ENCODE peak calls at places on chromosomes 6 and 20, in six cellular contexts. One of them, this sample, is unnamed.

GRCh38 chr20:18904624-18905023 is 91.0 kb downstream of the SCP2D1 start:
- DNase-seq in esophagus squamous epithelium: no peak
- DNase-seq in neuronal stem cell: no peak
- DNase-seq in ovary: peak; percentile 21
- DNase-seq in uterus: no peak
- DNase-seq in GM23248: peak; percentile 10
- DNase-seq in this sample: no peak

GRCh38 chr20:44489223-44489622 is 13.5 kb downstream of the TTPAL start:
- DNase-seq in esophagus squamous epithelium: no peak
- DNase-seq in neuronal stem cell: no peak
- DNase-seq in GM23248: no peak
- DNase-seq in uterus: no peak
- DNase-seq in ovary: no peak
- DNase-seq in this sample: no peak

GRCh38 chr6:108942556-108943492 is 94.6 kb downstream of the ARMC2 start:
- DNase-seq in GM23248: no peak
- DNase-seq in neuronal stem cell: no peak
- DNase-seq in uterus: no peak
- DNase-seq in esophagus squamous epithelium: no peak
- DNase-seq in ovary: no peak
- DNase-seq in this sample: no peak

GRCh38 chr6:157020398-157021266 is 243.5 kb downstream of the ARID1B start:
- DNase-seq in GM23248: peak; percentile 83
- DNase-seq in uterus: peak; percentile 60
- DNase-seq in neuronal stem cell: no peak
- DNase-seq in ovary: no peak
- DNase-seq in esophagus squamous epithelium: peak; percentile 35
- DNase-seq in this sample: peak; percentile 71

GRCh38 chr20:8524716-8525343 is 392.8 kb downstream of the PLCB1 start:
- DNase-seq in uterus: no peak
- DNase-seq in GM23248: no peak
- DNase-seq in esophagus squamous epithelium: no peak
- DNase-seq in ovary: no peak
- DNase-seq in neuronal stem cell: no peak
- DNase-seq in this sample: peak; percentile 25

GRCh38 chr6:39128106-39128505 is 13.1 kb upstream of the SAYSD1 start:
- DNase-seq in esophagus squamous epithelium: no peak
- DNase-seq in ovary: no peak
- DNase-seq in GM23248: peak; percentile 28
- DNase-seq in neuronal stem cell: no peak
- DNase-seq in uterus: no peak
- DNase-seq in this sample: no peak

GRCh38 chr6:47759364-47759763 is 22.5 kb upstream of the OPN5 start:
- DNase-seq in ovary: no peak
- DNase-seq in uterus: no peak
- DNase-seq in GM23248: peak; percentile 14
- DNase-seq in neuronal stem cell: no peak
- DNase-seq in esophagus squamous epithelium: no peak
- DNase-seq in this sample: no peak

GRCh38 chr6:135002229-135002844 is 52.3 kb downstream of the HBS1L start:
- DNase-seq in esophagus squamous epithelium: no peak
- DNase-seq in uterus: no peak
- DNase-seq in ovary: no peak
- DNase-seq in GM23248: peak; percentile 61
- DNase-seq in neuronal stem cell: no peak
- DNase-seq in this sample: no peak

GRCh38 chr6:113620372-113620771 is 236.8 kb upstream of the MARCKS start:
- DNase-seq in neuronal stem cell: no peak
- DNase-seq in esophagus squamous epithelium: no peak
- DNase-seq in GM23248: no peak
- DNase-seq in uterus: no peak
- DNase-seq in ovary: no peak
- DNase-seq in this sample: no peak

GRCh38 chr6:47595785-47596184 is 102.6 kb upstream of the ADGRF4 start:
- DNase-seq in ovary: no peak
- DNase-seq in uterus: no peak
- DNase-seq in esophagus squamous epithelium: no peak
- DNase-seq in neuronal stem cell: no peak
- DNase-seq in GM23248: no peak
- DNase-seq in this sample: no peak

GRCh38 chr6:11618533-11618932 is 81.0 kb downstream of the TMEM170B start:
- DNase-seq in uterus: no peak
- DNase-seq in GM23248: peak; percentile 26
- DNase-seq in esophagus squamous epithelium: no peak
- DNase-seq in ovary: no peak
- DNase-seq in neuronal stem cell: no peak
- DNase-seq in this sample: no peak

GRCh38 chr6:9516207-9516606 is 898.7 kb downstream of the TFAP2A start:
- DNase-seq in neuronal stem cell: peak; percentile 17
- DNase-seq in uterus: no peak
- DNase-seq in ovary: no peak
- DNase-seq in esophagus squamous epithelium: no peak
- DNase-seq in GM23248: peak; percentile 82
- DNase-seq in this sample: no peak

GRCh38 chr20:12179692-12180091 is 262.0 kb downstream of the BTBD3 start:
- DNase-seq in neuronal stem cell: no peak
- DNase-seq in ovary: no peak
- DNase-seq in uterus: no peak
- DNase-seq in esophagus squamous epithelium: no peak
- DNase-seq in GM23248: no peak
- DNase-seq in this sample: no peak

GRCh38 chr20:36579996-36580545 is 6.7 kb downstream of the TGIF2 start:
- DNase-seq in GM23248: peak; percentile 66
- DNase-seq in neuronal stem cell: no peak
- DNase-seq in esophagus squamous epithelium: no peak
- DNase-seq in uterus: peak; percentile 77
- DNase-seq in ovary: no peak
- DNase-seq in this sample: no peak

GRCh38 chr6:34512738-34513115 is 43.4 kb downstream of the SPDEF start:
- DNase-seq in esophagus squamous epithelium: no peak
- DNase-seq in GM23248: no peak
- DNase-seq in ovary: no peak
- DNase-seq in neuronal stem cell: no peak
- DNase-seq in uterus: no peak
- DNase-seq in this sample: no peak

GRCh38 chr6:95690328-95690727 is 113.0 kb downstream of the MANEA start:
- DNase-seq in esophagus squamous epithelium: no peak
- DNase-seq in uterus: no peak
- DNase-seq in neuronal stem cell: no peak
- DNase-seq in ovary: no peak
- DNase-seq in GM23248: peak; percentile 0
- DNase-seq in this sample: no peak

GRCh38 chr6:2971420-2972218 is at the start of gene SERPINB6:
- DNase-seq in GM23248: peak; percentile 81
- DNase-seq in neuronal stem cell: no peak
- DNase-seq in esophagus squamous epithelium: no peak
- DNase-seq in uterus: peak; percentile 89
- DNase-seq in ovary: peak; percentile 88
- DNase-seq in this sample: peak; percentile 68

GRCh38 chr20:36312724-36313441 is 6.7 kb downstream of the DLGAP4 start:
- DNase-seq in GM23248: no peak
- DNase-seq in neuronal stem cell: no peak
- DNase-seq in uterus: no peak
- DNase-seq in ovary: no peak
- DNase-seq in esophagus squamous epithelium: no peak
- DNase-seq in this sample: peak; percentile 0

GRCh38 chr6:169084067-169084466 is 169.6 kb downstream of the THBS2 start:
- DNase-seq in ovary: no peak
- DNase-seq in uterus: no peak
- DNase-seq in neuronal stem cell: no peak
- DNase-seq in esophagus squamous epithelium: no peak
- DNase-seq in GM23248: no peak
- DNase-seq in this sample: no peak

GRCh38 chr20:57818418-57818817 is 108.6 kb upstream of the PMEPA1 start:
- DNase-seq in ovary: no peak
- DNase-seq in neuronal stem cell: no peak
- DNase-seq in GM23248: peak; percentile 49
- DNase-seq in esophagus squamous epithelium: no peak
- DNase-seq in uterus: no peak
- DNase-seq in this sample: no peak

GRCh38 chr6:45433533-45434400 is 56.0 kb upstream of the SUPT3H start:
- DNase-seq in neuronal stem cell: no peak
- DNase-seq in GM23248: no peak
- DNase-seq in uterus: no peak
- DNase-seq in esophagus squamous epithelium: no peak
- DNase-seq in ovary: no peak
- DNase-seq in this sample: no peak

GRCh38 chr6:119147101-119148053 is 68.9 kb upstream of the FAM184A start:
- DNase-seq in GM23248: peak; percentile 97
- DNase-seq in ovary: peak; percentile 41
- DNase-seq in uterus: peak; percentile 52
- DNase-seq in neuronal stem cell: no peak
- DNase-seq in esophagus squamous epithelium: no peak
- DNase-seq in this sample: no peak

GRCh38 chr6:56863366-56863765 is 91.5 kb upstream of the BEND6 start:
- DNase-seq in uterus: no peak
- DNase-seq in esophagus squamous epithelium: no peak
- DNase-seq in neuronal stem cell: no peak
- DNase-seq in ovary: no peak
- DNase-seq in GM23248: peak; percentile 74
- DNase-seq in this sample: no peak

GRCh38 chr20:24764027-24764797 is 184.9 kb upstream of the CST7 start:
- DNase-seq in uterus: no peak
- DNase-seq in ovary: no peak
- DNase-seq in esophagus squamous epithelium: no peak
- DNase-seq in GM23248: no peak
- DNase-seq in neuronal stem cell: no peak
- DNase-seq in this sample: no peak

GRCh38 chr20:32968833-32969241 is 35.4 kb downstream of the SUN5 start:
- DNase-seq in esophagus squamous epithelium: no peak
- DNase-seq in neuronal stem cell: no peak
- DNase-seq in GM23248: peak; percentile 37
- DNase-seq in ovary: no peak
- DNase-seq in uterus: no peak
- DNase-seq in this sample: no peak

GRCh38 chr20:32971703-32972161 is 32.5 kb downstream of the SUN5 start:
- DNase-seq in GM23248: no peak
- DNase-seq in neuronal stem cell: no peak
- DNase-seq in esophagus squamous epithelium: no peak
- DNase-seq in ovary: no peak
- DNase-seq in uterus: no peak
- DNase-seq in this sample: no peak

GRCh38 chr20:32970973-32971300 is 33.3 kb downstream of the SUN5 start:
- DNase-seq in neuronal stem cell: no peak
- DNase-seq in ovary: no peak
- DNase-seq in GM23248: no peak
- DNase-seq in uterus: no peak
- DNase-seq in esophagus squamous epithelium: no peak
- DNase-seq in this sample: no peak

GRCh38 chr20:32969356-32970114 is 34.7 kb downstream of the SUN5 start:
- DNase-seq in neuronal stem cell: no peak
- DNase-seq in ovary: no peak
- DNase-seq in esophagus squamous epithelium: no peak
- DNase-seq in GM23248: no peak
- DNase-seq in uterus: no peak
- DNase-seq in this sample: no peak

GRCh38 chr20:32970115-32970972 is 33.9 kb downstream of the SUN5 start:
- DNase-seq in GM23248: no peak
- DNase-seq in esophagus squamous epithelium: no peak
- DNase-seq in uterus: no peak
- DNase-seq in ovary: no peak
- DNase-seq in neuronal stem cell: no peak
- DNase-seq in this sample: no peak
- H3K4me1 ChIP-seq in GM23248: no peaks in the 10 kb centered on the region
- H3K4me1 ChIP-seq in esophagus squamous epithelium: peaks cover 39% of the 10 kb centered on the region
- H3K4me1 ChIP-seq in uterus: no peaks in the 10 kb centered on the region
- H3K4me1 ChIP-seq in ovary: no peaks in the 10 kb centered on the region
- H3K4me1 ChIP-seq in neuronal stem cell: peaks cover 18% of the 10 kb centered on the region
- H3K4me1 ChIP-seq in this sample: no peaks in the 10 kb centered on the region

GRCh38 chr6:140185991-140186390 is 811.5 kb upstream of the CITED2 start:
- DNase-seq in GM23248: no peak
- DNase-seq in neuronal stem cell: no peak
- DNase-seq in esophagus squamous epithelium: no peak
- DNase-seq in ovary: no peak
- DNase-seq in uterus: no peak
- DNase-seq in this sample: peak; percentile 96
- H3K9me3 ChIP-seq in GM23248: no peaks in the 10 kb centered on the region
- H3K9me3 ChIP-seq in neuronal stem cell: peaks cover 20% of the 10 kb centered on the region
- H3K9me3 ChIP-seq in esophagus squamous epithelium: no peaks in the 10 kb centered on the region
- H3K9me3 ChIP-seq in ovary: no peaks in the 10 kb centered on the region
- H3K9me3 ChIP-seq in uterus: no peaks in the 10 kb centered on the region
- H3K9me3 ChIP-seq in this sample: peaks cover 3% of the 10 kb centered on the region

DNA sequence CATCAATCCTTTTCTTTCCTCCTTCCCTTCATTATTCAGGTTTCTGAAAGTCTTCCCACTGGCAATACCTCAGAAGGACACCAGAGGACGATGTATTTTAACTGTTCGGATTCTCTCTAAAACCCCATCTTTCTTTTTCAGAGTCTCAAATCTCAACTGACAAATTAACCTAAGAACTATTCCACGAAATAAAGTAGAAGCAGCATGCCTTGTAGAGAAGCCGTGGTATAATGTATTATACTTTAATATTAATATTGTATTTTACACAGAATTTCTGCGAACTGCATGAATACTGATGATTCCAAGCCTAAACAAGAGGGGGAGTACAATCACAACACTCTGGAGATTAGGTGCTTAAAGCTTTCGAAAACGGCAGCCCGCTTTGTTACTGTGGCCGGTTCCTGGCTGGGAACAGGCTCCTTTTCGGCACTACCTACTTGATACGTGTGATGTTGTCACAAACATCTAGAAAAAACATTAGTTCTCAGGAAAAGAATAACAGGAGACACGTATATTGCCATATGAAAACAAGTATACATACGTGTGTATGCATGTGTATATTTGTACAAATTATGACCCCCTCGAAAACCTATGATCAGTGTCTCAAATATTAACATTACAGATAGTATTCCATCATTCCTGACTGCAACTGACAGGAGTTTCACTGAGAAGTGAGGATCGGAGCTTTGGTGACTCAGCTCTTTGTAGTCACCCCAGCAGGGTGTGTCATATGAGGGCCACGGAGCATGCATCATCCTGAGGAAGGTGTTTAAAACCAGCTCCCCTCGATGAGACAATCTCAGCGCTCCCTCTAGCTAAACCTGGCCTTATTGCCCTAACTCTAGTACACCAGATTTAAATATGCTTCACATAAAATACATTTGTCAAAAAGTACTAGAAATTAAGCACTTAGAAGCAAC is 319.7 kb upstream of the TCF21 start:
- DNase-seq in ovary: peak; percentile 50
- DNase-seq in uterus: peak; percentile 35
- DNase-seq in neuronal stem cell: no peak
- DNase-seq in esophagus squamous epithelium: no peak
- DNase-seq in GM23248: peak; percentile 98
- DNase-seq in this sample: peak; percentile 44
- H3K4me3 ChIP-seq in ovary: peak overlapping the region; percentile 27
- H3K4me3 ChIP-seq in uterus: peak overlapping the region; percentile 30
- H3K4me3 ChIP-seq in neuronal stem cell: no peak overlapping the region
- H3K4me3 ChIP-seq in esophagus squamous epithelium: peak overlapping the region; percentile 32
- H3K4me3 ChIP-seq in GM23248: peak overlapping the region; percentile 72
- H3K4me3 ChIP-seq in this sample: peak overlapping the region; percentile 14

DNA sequence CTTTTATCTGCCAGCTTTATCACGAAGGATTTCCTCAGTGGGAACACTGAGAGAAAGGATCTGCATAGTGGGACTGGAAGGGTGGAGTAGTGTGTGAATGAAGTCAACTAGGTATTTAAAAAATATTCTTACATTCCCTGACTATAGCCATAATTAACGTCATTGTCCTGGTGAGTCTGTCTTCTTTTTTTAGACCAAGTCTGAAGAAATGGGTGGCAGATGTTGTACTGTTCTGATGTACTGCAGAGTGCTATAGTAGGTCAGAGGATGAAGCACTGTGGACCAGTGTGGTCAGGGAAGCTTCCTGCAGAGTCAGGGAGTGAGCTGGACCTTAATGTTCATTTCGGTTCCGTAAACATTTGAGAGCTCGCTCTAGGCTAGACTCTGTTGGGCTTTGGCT is 11.9 kb downstream of the TULP4 start:
- DNase-seq in uterus: no peak
- DNase-seq in GM23248: peak; percentile 53
- DNase-seq in ovary: no peak
- DNase-seq in neuronal stem cell: no peak
- DNase-seq in esophagus squamous epithelium: no peak
- DNase-seq in this sample: no peak
- H3K4me1 ChIP-seq in uterus: no peaks in the 10 kb centered on the region
- H3K4me1 ChIP-seq in GM23248: peaks cover 29% of the 10 kb centered on the region
- H3K4me1 ChIP-seq in ovary: peaks cover 3% of the 10 kb centered on the region
- H3K4me1 ChIP-seq in neuronal stem cell: no peaks in the 10 kb centered on the region
- H3K4me1 ChIP-seq in esophagus squamous epithelium: peaks cover 34% of the 10 kb centered on the region
- H3K4me1 ChIP-seq in this sample: peaks cover 3% of the 10 kb centered on the region